ENCODE peak calls at places on chromosomes 1 and 21, in nine cellular contexts. One of them, this sample, is unnamed.

GRCh38 chr1:40754201-40754600 is 29.4 kb upstream of the KCNQ4 start:
- DNase-seq in testis: no peak
- DNase-seq in suprapubic skin: no peak
- DNase-seq in Peyer's patch: no peak
- DNase-seq in A549: no peak
- DNase-seq in body of pancreas: no peak
- DNase-seq in OCI-LY7: no peak
- DNase-seq in iPS DF 6.9: no peak
- DNase-seq in CD8-positive, alpha-beta T cell: no peak
- DNase-seq in this sample: no peak

GRCh38 chr1:173478099-173478555 is 992 bp downstream of the PRDX6 start:
- DNase-seq in testis: peak; percentile 91
- DNase-seq in suprapubic skin: no peak
- DNase-seq in Peyer's patch: peak; percentile 59
- DNase-seq in A549: peak; percentile 58
- DNase-seq in body of pancreas: peak; percentile 82
- DNase-seq in OCI-LY7: no peak
- DNase-seq in iPS DF 6.9: no peak
- DNase-seq in CD8-positive, alpha-beta T cell: no peak
- DNase-seq in this sample: peak; percentile 61

GRCh38 chr21:24272527-24272938 is 1334.7 kb downstream of the MRPL39 start:
- DNase-seq in testis: no peak
- DNase-seq in suprapubic skin: no peak
- DNase-seq in Peyer's patch: no peak
- DNase-seq in A549: no peak
- DNase-seq in body of pancreas: no peak
- DNase-seq in OCI-LY7: no peak
- DNase-seq in iPS DF 6.9: no peak
- DNase-seq in CD8-positive, alpha-beta T cell: no peak
- DNase-seq in this sample: no peak

GRCh38 chr1:3064901-3065300 is 4.1 kb upstream of the PRDM16 start:
- DNase-seq in testis: no peak
- DNase-seq in suprapubic skin: peak; percentile 35
- DNase-seq in Peyer's patch: no peak
- DNase-seq in A549: no peak
- DNase-seq in body of pancreas: no peak
- DNase-seq in OCI-LY7: no peak
- DNase-seq in iPS DF 6.9: no peak
- DNase-seq in CD8-positive, alpha-beta T cell: no peak
- DNase-seq in this sample: no peak

GRCh38 chr21:30831194-30831765 is 1.7 kb upstream of the KRTAP7-1 start:
- DNase-seq in testis: peak; percentile 71
- DNase-seq in suprapubic skin: no peak
- DNase-seq in Peyer's patch: no peak
- DNase-seq in A549: no peak
- DNase-seq in body of pancreas: peak; percentile 8
- DNase-seq in OCI-LY7: peak; percentile 48
- DNase-seq in iPS DF 6.9: peak; percentile 20
- DNase-seq in CD8-positive, alpha-beta T cell: no peak
- DNase-seq in this sample: peak; percentile 83

GRCh38 chr1:35298464-35298863 is 30.0 kb downstream of the ZMYM4 start:
- DNase-seq in testis: peak; percentile 55
- DNase-seq in suprapubic skin: no peak
- DNase-seq in Peyer's patch: no peak
- DNase-seq in A549: peak; percentile 8
- DNase-seq in body of pancreas: peak; percentile 45
- DNase-seq in OCI-LY7: peak; percentile 63
- DNase-seq in iPS DF 6.9: no peak
- DNase-seq in CD8-positive, alpha-beta T cell: peak; percentile 16
- DNase-seq in this sample: peak; percentile 62

GRCh38 chr1:31811605-31812004 is 4.2 kb downstream of the SPOCD1 start:
- DNase-seq in testis: peak; percentile 46
- DNase-seq in suprapubic skin: peak; percentile 65
- DNase-seq in Peyer's patch: peak; percentile 35
- DNase-seq in A549: no peak
- DNase-seq in body of pancreas: no peak
- DNase-seq in OCI-LY7: no peak
- DNase-seq in iPS DF 6.9: no peak
- DNase-seq in CD8-positive, alpha-beta T cell: no peak
- DNase-seq in this sample: peak; percentile 82

GRCh38 chr21:45551816-45552695 is 9.8 kb upstream of the SLC19A1 start:
- DNase-seq in testis: no peak
- DNase-seq in suprapubic skin: peak; percentile 75
- DNase-seq in Peyer's patch: peak; percentile 48
- DNase-seq in A549: no peak
- DNase-seq in body of pancreas: no peak
- DNase-seq in OCI-LY7: no peak
- DNase-seq in iPS DF 6.9: no peak
- DNase-seq in CD8-positive, alpha-beta T cell: no peak
- DNase-seq in this sample: peak; percentile 57

GRCh38 chr1:23960291-23960718 is 677 bp downstream of the PNRC2 start:
- DNase-seq in testis: no peak
- DNase-seq in suprapubic skin: no peak
- DNase-seq in Peyer's patch: no peak
- DNase-seq in A549: no peak
- DNase-seq in body of pancreas: no peak
- DNase-seq in OCI-LY7: no peak
- DNase-seq in iPS DF 6.9: no peak
- DNase-seq in CD8-positive, alpha-beta T cell: no peak
- DNase-seq in this sample: no peak

GRCh38 chr1:155261888-155262673 is at the start of gene SCAMP3:
- DNase-seq in testis: peak; percentile 99
- DNase-seq in suprapubic skin: peak; percentile 98
- DNase-seq in Peyer's patch: peak; percentile 98
- DNase-seq in A549: peak; percentile 100
- DNase-seq in body of pancreas: peak; percentile 98
- DNase-seq in OCI-LY7: peak; percentile 96
- DNase-seq in iPS DF 6.9: peak; percentile 99
- DNase-seq in CD8-positive, alpha-beta T cell: peak; percentile 79
- DNase-seq in this sample: peak; percentile 98

GRCh38 chr21:17786219-17787181 is 32.7 kb downstream of the C21orf91 start:
- DNase-seq in testis: no peak
- DNase-seq in suprapubic skin: no peak
- DNase-seq in Peyer's patch: no peak
- DNase-seq in A549: no peak
- DNase-seq in body of pancreas: no peak
- DNase-seq in OCI-LY7: no peak
- DNase-seq in iPS DF 6.9: no peak
- DNase-seq in CD8-positive, alpha-beta T cell: no peak
- DNase-seq in this sample: no peak

GRCh38 chr1:93667642-93668041 is 14.0 kb downstream of the BCAR3 start:
- DNase-seq in testis: no peak
- DNase-seq in suprapubic skin: no peak
- DNase-seq in Peyer's patch: no peak
- DNase-seq in A549: no peak
- DNase-seq in body of pancreas: no peak
- DNase-seq in OCI-LY7: no peak
- DNase-seq in iPS DF 6.9: no peak
- DNase-seq in CD8-positive, alpha-beta T cell: no peak
- DNase-seq in this sample: no peak

GRCh38 chr1:93670141-93670540 is 11.5 kb downstream of the BCAR3 start:
- DNase-seq in testis: peak; percentile 90
- DNase-seq in suprapubic skin: no peak
- DNase-seq in Peyer's patch: no peak
- DNase-seq in A549: no peak
- DNase-seq in body of pancreas: peak; percentile 16
- DNase-seq in OCI-LY7: no peak
- DNase-seq in iPS DF 6.9: no peak
- DNase-seq in CD8-positive, alpha-beta T cell: no peak
- DNase-seq in this sample: no peak

GRCh38 chr1:93668121-93668520 is 13.5 kb downstream of the BCAR3 start:
- DNase-seq in testis: no peak
- DNase-seq in suprapubic skin: no peak
- DNase-seq in Peyer's patch: no peak
- DNase-seq in A549: no peak
- DNase-seq in body of pancreas: no peak
- DNase-seq in OCI-LY7: no peak
- DNase-seq in iPS DF 6.9: no peak
- DNase-seq in CD8-positive, alpha-beta T cell: no peak
- DNase-seq in this sample: no peak

GRCh38 chr1:93668951-93669350 is 12.7 kb downstream of the BCAR3 start:
- DNase-seq in testis: no peak
- DNase-seq in suprapubic skin: no peak
- DNase-seq in Peyer's patch: no peak
- DNase-seq in A549: no peak
- DNase-seq in body of pancreas: no peak
- DNase-seq in OCI-LY7: no peak
- DNase-seq in iPS DF 6.9: no peak
- DNase-seq in CD8-positive, alpha-beta T cell: no peak
- DNase-seq in this sample: no peak

DNA sequence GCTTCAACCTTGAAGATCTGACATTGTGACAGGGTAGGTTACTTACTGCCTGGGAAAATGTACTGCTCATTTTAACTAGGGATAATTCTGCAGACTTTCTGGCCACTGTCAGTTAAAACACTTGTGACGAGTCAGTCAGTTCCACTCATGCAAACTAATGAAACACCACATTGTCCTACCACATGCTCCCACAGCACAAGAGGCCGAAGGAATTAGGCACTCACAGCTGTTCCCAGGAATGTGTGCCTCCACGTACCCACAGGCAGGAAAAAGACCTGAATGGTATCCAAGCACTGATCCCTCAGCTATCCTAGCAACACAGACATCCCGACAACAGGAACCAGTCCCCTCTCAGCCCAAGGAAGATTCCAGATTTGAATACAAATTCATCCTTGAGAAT is 12.3 kb downstream of the BCAR3 start:
- DNase-seq in testis: no peak
- DNase-seq in suprapubic skin: no peak
- DNase-seq in Peyer's patch: no peak
- DNase-seq in A549: no peak
- DNase-seq in body of pancreas: no peak
- DNase-seq in OCI-LY7: no peak
- DNase-seq in iPS DF 6.9: no peak
- DNase-seq in CD8-positive, alpha-beta T cell: no peak
- DNase-seq in this sample: no peak
- H3K4me1 ChIP-seq in testis: peaks cover 88% of the 10 kb centered on the region
- H3K4me1 ChIP-seq in suprapubic skin: peaks cover 97% of the 10 kb centered on the region
- H3K4me1 ChIP-seq in Peyer's patch: no peaks in the 10 kb centered on the region
- H3K4me1 ChIP-seq in A549: peaks cover 97% of the 10 kb centered on the region
- H3K4me1 ChIP-seq in body of pancreas: peaks cover 19% of the 10 kb centered on the region
- H3K4me1 ChIP-seq in OCI-LY7: no peaks in the 10 kb centered on the region
- H3K4me1 ChIP-seq in iPS DF 6.9: peaks cover 6% of the 10 kb centered on the region
- H3K4me1 ChIP-seq in CD8-positive, alpha-beta T cell: no peaks in the 10 kb centered on the region
- H3K4me1 ChIP-seq in this sample: peaks cover 56% of the 10 kb centered on the region

GRCh38 chr1:88917321-88918025 is 26.1 kb upstream of the GTF2B start:
- DNase-seq in testis: no peak
- DNase-seq in suprapubic skin: no peak
- DNase-seq in Peyer's patch: no peak
- DNase-seq in A549: no peak
- DNase-seq in body of pancreas: no peak
- DNase-seq in OCI-LY7: peak; percentile 18
- DNase-seq in iPS DF 6.9: no peak
- DNase-seq in CD8-positive, alpha-beta T cell: no peak
- DNase-seq in this sample: no peak

GRCh38 chr1:88923224-88923623 is 31.9 kb upstream of the GTF2B start:
- DNase-seq in testis: no peak
- DNase-seq in suprapubic skin: no peak
- DNase-seq in Peyer's patch: no peak
- DNase-seq in A549: no peak
- DNase-seq in body of pancreas: no peak
- DNase-seq in OCI-LY7: no peak
- DNase-seq in iPS DF 6.9: no peak
- DNase-seq in CD8-positive, alpha-beta T cell: no peak
- DNase-seq in this sample: no peak

GRCh38 chr1:88916883-88917282 is 25.5 kb upstream of the GTF2B start:
- DNase-seq in testis: no peak
- DNase-seq in suprapubic skin: no peak
- DNase-seq in Peyer's patch: no peak
- DNase-seq in A549: no peak
- DNase-seq in body of pancreas: no peak
- DNase-seq in OCI-LY7: no peak
- DNase-seq in iPS DF 6.9: no peak
- DNase-seq in CD8-positive, alpha-beta T cell: no peak
- DNase-seq in this sample: no peak

GRCh38 chr1:88920845-88921244 is 29.5 kb upstream of the GTF2B start:
- DNase-seq in testis: no peak
- DNase-seq in suprapubic skin: no peak
- DNase-seq in Peyer's patch: no peak
- DNase-seq in A549: no peak
- DNase-seq in body of pancreas: no peak
- DNase-seq in OCI-LY7: no peak
- DNase-seq in iPS DF 6.9: no peak
- DNase-seq in CD8-positive, alpha-beta T cell: no peak
- DNase-seq in this sample: no peak

GRCh38 chr1:88922214-88922613 is 30.8 kb upstream of the GTF2B start:
- DNase-seq in testis: no peak
- DNase-seq in suprapubic skin: no peak
- DNase-seq in Peyer's patch: no peak
- DNase-seq in A549: no peak
- DNase-seq in body of pancreas: no peak
- DNase-seq in OCI-LY7: no peak
- DNase-seq in iPS DF 6.9: no peak
- DNase-seq in CD8-positive, alpha-beta T cell: no peak
- DNase-seq in this sample: peak; percentile 70
- H3K9me3 ChIP-seq in testis: no peaks in the 10 kb centered on the region
- H3K9me3 ChIP-seq in suprapubic skin: peaks cover under 1% of the 10 kb centered on the region
- H3K9me3 ChIP-seq in Peyer's patch: no peaks in the 10 kb centered on the region
- H3K9me3 ChIP-seq in A549: peaks cover 12% of the 10 kb centered on the region
- H3K9me3 ChIP-seq in body of pancreas: peaks cover 20% of the 10 kb centered on the region
- H3K9me3 ChIP-seq in OCI-LY7: peaks cover 9% of the 10 kb centered on the region
- H3K9me3 ChIP-seq in iPS DF 6.9: no peaks in the 10 kb centered on the region
- H3K9me3 ChIP-seq in CD8-positive, alpha-beta T cell: peaks cover 13% of the 10 kb centered on the region
- H3K9me3 ChIP-seq in this sample: peaks cover 41% of the 10 kb centered on the region

DNA sequence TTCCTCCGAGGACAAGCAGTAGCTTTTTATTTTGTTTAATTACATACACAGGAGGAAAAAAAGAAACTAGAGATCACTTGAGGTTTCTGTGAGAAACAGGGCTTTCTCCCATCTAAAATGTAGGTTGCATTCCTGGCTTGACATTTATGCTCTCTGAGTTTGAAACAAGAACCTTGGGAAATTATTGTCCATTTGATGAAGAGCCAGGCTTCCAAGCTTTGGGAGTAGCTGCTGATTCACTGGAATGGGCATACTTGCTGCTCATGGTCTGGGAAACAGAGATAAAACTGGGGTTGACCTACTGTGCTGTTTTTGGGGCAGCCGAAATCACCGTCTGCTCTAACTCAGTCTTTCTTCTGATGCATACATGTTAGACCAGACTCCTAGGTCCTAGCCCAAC is 165.4 kb downstream of the MIS18A start:
- DNase-seq in testis: no peak
- DNase-seq in suprapubic skin: no peak
- DNase-seq in Peyer's patch: no peak
- DNase-seq in A549: no peak
- DNase-seq in body of pancreas: no peak
- DNase-seq in OCI-LY7: no peak
- DNase-seq in iPS DF 6.9: no peak
- DNase-seq in CD8-positive, alpha-beta T cell: no peak
- DNase-seq in this sample: no peak
- H3K4me1 ChIP-seq in testis: no peaks in the 10 kb centered on the region
- H3K4me1 ChIP-seq in suprapubic skin: no peaks in the 10 kb centered on the region
- H3K4me1 ChIP-seq in Peyer's patch: no peaks in the 10 kb centered on the region
- H3K4me1 ChIP-seq in A549: no peaks in the 10 kb centered on the region
- H3K4me1 ChIP-seq in body of pancreas: no peaks in the 10 kb centered on the region
- H3K4me1 ChIP-seq in OCI-LY7: no peaks in the 10 kb centered on the region
- H3K4me1 ChIP-seq in iPS DF 6.9: no peaks in the 10 kb centered on the region
- H3K4me1 ChIP-seq in CD8-positive, alpha-beta T cell: no peaks in the 10 kb centered on the region
- H3K4me1 ChIP-seq in this sample: no peaks in the 10 kb centered on the region

DNA sequence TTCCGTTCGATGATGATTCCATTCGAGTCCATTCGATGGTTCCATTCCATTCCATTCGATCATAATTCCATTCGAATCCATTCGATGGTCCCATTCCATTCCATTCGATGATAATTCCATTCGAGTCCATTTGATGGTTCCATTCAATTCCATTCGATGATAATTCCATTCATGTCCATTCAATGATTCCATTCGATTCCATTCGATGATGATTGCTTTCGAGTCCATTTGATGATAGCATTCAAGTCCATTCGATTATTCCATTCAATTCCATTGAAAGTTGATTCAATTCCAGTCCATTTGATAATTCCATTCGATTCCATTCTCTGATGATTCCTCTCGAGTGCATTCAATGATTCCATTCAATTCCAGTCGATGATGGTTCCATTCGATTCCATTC is 3895.3 kb downstream of the SRGAP2C start:
- DNase-seq in testis: no peak
- DNase-seq in suprapubic skin: no peak
- DNase-seq in Peyer's patch: no peak
- DNase-seq in A549: no peak
- DNase-seq in body of pancreas: no peak
- DNase-seq in OCI-LY7: no peak
- DNase-seq in iPS DF 6.9: no peak
- DNase-seq in CD8-positive, alpha-beta T cell: no peak
- DNase-seq in this sample: no peak
- H3K9me3 ChIP-seq in testis: peaks cover 5% of the 10 kb centered on the region
- H3K9me3 ChIP-seq in suprapubic skin: peaks cover 11% of the 10 kb centered on the region
- H3K9me3 ChIP-seq in Peyer's patch: no peaks in the 10 kb centered on the region
- H3K9me3 ChIP-seq in A549: peaks cover 9% of the 10 kb centered on the region
- H3K9me3 ChIP-seq in body of pancreas: peaks cover 53% of the 10 kb centered on the region
- H3K9me3 ChIP-seq in OCI-LY7: peaks cover 43% of the 10 kb centered on the region
- H3K9me3 ChIP-seq in iPS DF 6.9: peaks cover 5% of the 10 kb centered on the region
- H3K9me3 ChIP-seq in CD8-positive, alpha-beta T cell: no peaks in the 10 kb centered on the region
- H3K9me3 ChIP-seq in this sample: peaks cover 76% of the 10 kb centered on the region

This sample was measured in endodermal cell.